ENCODE peak calls at places on chromosomes 6 and 20, in seven cellular contexts. N, G, K, S, T, A and R are unnamed samples.

GRCh38 chr6:30707281-30707850 is 9.7 kb downstream of the MDC1 start:
- DNase-seq in N (no peak), G (no peak), K (no peak), S (peak), T (no peak), A (no peak), R (no peak)

GRCh38 chr6:110784610-110784979 is 30.7 kb downstream of the CDK19 start:
- DNase-seq in N (no peak), G (no peak), K (no peak), S (no peak), T (no peak), A (no peak), R (no peak)

GRCh38 chr6:37988131-37988530 is 168.6 kb downstream of the ZFAND3 start:
- DNase-seq in N (no peak), G (no peak), K (no peak), S (no peak), T (no peak), A (no peak), R (no peak)

GRCh38 chr6:30847421-30847970 is 36.8 kb upstream of the DDR1 start:
- DNase-seq in N (no peak), G (no peak), K (no peak), S (no peak), T (no peak), A (no peak), R (no peak)

GRCh38 chr6:15400572-15401004 is 154.7 kb downstream of the JARID2 start:
- DNase-seq in N (peak), G (no peak), K (peak), S (no peak), T (peak), A (peak), R (no peak)

GRCh38 chr6:33320315-33321181 is 3.0 kb upstream of the ZBTB22 start:
- DNase-seq in N (no peak), G (no peak), K (no peak), S (no peak), T (peak), A (peak), R (no peak)

GRCh38 chr20:59434950-59435349 is 134.5 kb downstream of the EDN3 start:
- DNase-seq in N (no peak), G (no peak), K (no peak), S (no peak), T (no peak), A (no peak), R (no peak)

GRCh38 chr20:44050925-44051660 is 135.9 kb downstream of the JPH2 start:
- DNase-seq in N (no peak), G (no peak), K (no peak), S (peak), T (no peak), A (no peak), R (peak)

GRCh38 chr20:63238491-63239126 is 2.9 kb downstream of the BIRC7 start:
- DNase-seq in N (no peak), G (no peak), K (no peak), S (no peak), T (peak), A (no peak), R (no peak)

GRCh38 chr20:64240243-64241015 is 15.1 kb upstream of the PCMTD2 start:
- DNase-seq in N (no peak), G (no peak), K (no peak), S (no peak), T (no peak), A (no peak), R (no peak)

GRCh38 chr6:44116643-44117382 is 10.4 kb downstream of the MRPL14 start:
- DNase-seq in N (no peak), G (no peak), K (no peak), S (no peak), T (peak), A (no peak), R (no peak)

GRCh38 chr6:158548418-158549161 is 11.3 kb upstream of the TMEM181 start:
- DNase-seq in N (no peak), G (no peak), K (no peak), S (peak), T (no peak), A (no peak), R (no peak)

GRCh38 chr6:161548713-161549112 is 274.9 kb upstream of the AGPAT4 start:
- DNase-seq in N (no peak), G (no peak), K (no peak), S (no peak), T (no peak), A (no peak), R (no peak)

GRCh38 chr20:10314198-10314597 is 95.6 kb downstream of the SNAP25 start:
- DNase-seq in N (no peak), G (no peak), K (no peak), S (no peak), T (no peak), A (no peak), R (no peak)

GRCh38 chr6:159714404-159714803 is 12.9 kb upstream of the WTAP start:
- DNase-seq in N (no peak), G (no peak), K (no peak), S (no peak), T (no peak), A (no peak), R (peak)

GRCh38 chr20:5143856-5144255 is 17.0 kb downstream of the CDS2 start:
- DNase-seq in N (no peak), G (no peak), K (no peak), S (no peak), T (no peak), A (no peak), R (no peak)

GRCh38 chr6:111938710-111939109 is 65.5 kb upstream of the FYN start:
- DNase-seq in N (no peak), G (no peak), K (no peak), S (no peak), T (no peak), A (no peak), R (peak)

GRCh38 chr20:58478141-58478805 is 36.9 kb downstream of the APCDD1L start:
- DNase-seq in N (no peak), G (no peak), K (no peak), S (no peak), T (no peak), A (no peak), R (no peak)

GRCh38 chr6:25012657-25013056 is 76.9 kb upstream of the RIPOR2 start:
- DNase-seq in N (no peak), G (no peak), K (no peak), S (no peak), T (no peak), A (no peak), R (no peak)

GRCh38 chr6:98343004-98343403 is 491.4 kb upstream of the POU3F2 start:
- DNase-seq in N (no peak), G (no peak), K (no peak), S (no peak), T (no peak), A (no peak), R (no peak)

GRCh38 chr6:29953001-29953436 is 10.7 kb downstream of the HLA-A start:
- DNase-seq in N (no peak), G (no peak), K (no peak), S (no peak), T (no peak), A (no peak), R (no peak)

GRCh38 chr20:5621305-5621704 is 128.9 kb upstream of the SHLD1 start:
- DNase-seq in N (no peak), G (no peak), K (no peak), S (no peak), T (no peak), A (no peak), R (no peak)

GRCh38 chr6:79009819-79010218 is 68.2 kb downstream of the PHIP start:
- DNase-seq in N (no peak), G (no peak), K (no peak), S (no peak), T (no peak), A (no peak), R (no peak)

GRCh38 chr6:68779366-68779765 is 144.3 kb downstream of the ADGRB3 start:
- DNase-seq in N (no peak), G (no peak), K (no peak), S (no peak), T (no peak), A (no peak), R (no peak)

GRCh38 chr6:12769556-12770255 is 53.1 kb downstream of the PHACTR1 start:
- DNase-seq in N (no peak), G (no peak), K (no peak), S (no peak), T (no peak), A (no peak), R (no peak)

GRCh38 chr6:133553652-133554051 is 312.5 kb downstream of the EYA4 start:
- DNase-seq in N (peak), G (no peak), K (peak), S (no peak), T (peak), A (peak), R (no peak)

DNA sequence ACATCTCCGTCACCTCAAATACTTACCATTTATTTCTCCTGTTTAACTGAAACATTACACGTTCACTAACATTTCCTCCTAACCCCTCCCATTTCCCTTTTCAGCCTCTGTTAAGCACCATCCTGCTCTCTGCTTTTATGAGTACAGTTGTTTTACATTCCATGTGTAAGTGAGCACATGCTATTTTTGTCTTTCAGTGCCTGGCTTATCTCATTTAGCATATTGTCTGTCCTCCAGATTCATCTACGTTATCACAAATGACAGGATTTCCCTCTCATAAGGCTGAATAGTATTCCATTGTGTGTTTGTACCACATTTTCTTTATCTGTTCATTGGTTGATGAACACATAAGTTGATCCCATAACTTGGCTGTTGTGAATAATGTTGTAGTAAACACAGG is 22.7 kb downstream of the TAF11 start:
- DNase-seq in N (no peak), G (no peak), K (no peak), S (no peak), T (peak), A (no peak), R (no peak)
- H3K27ac ChIP-seq in N (no peak), G (no peak), K (no peak), S (no peak), T (peak), A (no peak), R (no peak)

GRCh38 chr20:32780278-32780677 is 18.1 kb downstream of the DNMT3B start:
- DNase-seq in N (no peak), G (no peak), K (no peak), S (no peak), T (no peak), A (no peak), R (no peak)
- H3K27ac ChIP-seq in N (no peak), G (no peak), K (no peak), S (no peak), T (no peak), A (no peak), R (no peak)

GRCh38 chr6:27757307-27757706 is 154.9 kb downstream of the OR2B2 start:
- DNase-seq in N (peak), G (no peak), K (peak), S (no peak), T (peak), A (no peak), R (no peak)
- H3K27ac ChIP-seq in N (no peak), G (no peak), K (peak), S (no peak), T (peak), A (peak), R (no peak)

DNA sequence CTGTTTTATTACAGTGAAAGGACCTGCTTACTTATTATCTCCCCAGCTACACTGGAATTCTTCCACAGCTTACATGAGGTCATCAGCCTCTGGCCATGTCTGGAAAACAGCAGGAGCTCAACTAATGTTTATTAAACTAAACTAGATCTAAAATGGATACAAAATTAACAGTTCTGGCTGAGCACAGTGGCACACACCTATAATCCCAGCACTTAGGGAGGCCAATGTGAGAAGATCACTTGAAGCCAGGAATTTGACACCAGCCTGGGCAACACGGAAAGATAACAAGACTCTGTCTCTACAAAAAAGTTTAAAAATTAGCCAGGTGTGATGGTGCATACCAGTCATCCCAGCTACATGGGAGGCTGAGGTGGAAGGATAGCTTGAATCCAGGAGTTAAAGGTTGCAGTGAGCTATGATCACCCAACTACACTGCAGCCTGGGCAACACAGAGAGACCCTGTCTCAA is 220.8 kb upstream of the MARCKS start:
- DNase-seq in N (no peak), G (no peak), K (no peak), S (no peak), T (no peak), A (no peak), R (no peak)
- H3K27ac ChIP-seq in N (no peak), G (no peak), K (no peak), S (no peak), T (no peak), A (no peak), R (no peak)

GRCh38 chr20:21437816-21438215 is 40.5 kb upstream of the NKX2-4 start:
- DNase-seq in N (no peak), G (no peak), K (no peak), S (no peak), T (no peak), A (no peak), R (no peak)

GRCh38 chr20:21437248-21437647 is 39.9 kb upstream of the NKX2-4 start:
- DNase-seq in N (no peak), G (no peak), K (no peak), S (no peak), T (no peak), A (no peak), R (no peak)

GRCh38 chr20:21436186-21436585 is 38.9 kb upstream of the NKX2-4 start:
- DNase-seq in N (no peak), G (no peak), K (no peak), S (no peak), T (no peak), A (no peak), R (no peak)

GRCh38 chr20:21433329-21433890 is 36.1 kb upstream of the NKX2-4 start:
- DNase-seq in N (no peak), G (no peak), K (no peak), S (no peak), T (peak), A (no peak), R (no peak)

DNA sequence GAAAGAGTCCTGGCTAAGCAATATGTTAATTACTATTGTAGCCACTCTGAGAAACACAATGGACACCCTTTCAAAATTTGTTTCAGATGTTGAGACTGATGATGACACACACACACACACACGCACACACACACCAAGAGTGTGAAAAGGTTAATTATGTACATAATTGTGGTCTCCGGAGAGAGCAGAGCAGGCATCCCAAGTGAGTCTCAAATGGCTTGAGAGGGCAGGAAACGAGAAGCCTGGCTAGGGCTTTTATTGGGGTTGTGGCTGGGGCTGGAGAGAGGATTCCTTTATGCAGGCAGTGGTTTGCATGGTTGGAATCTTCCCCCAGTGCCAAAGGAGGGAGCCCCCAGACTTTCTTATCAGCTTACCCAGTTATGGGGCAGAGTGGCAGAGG is 38.2 kb upstream of the NKX2-4 start:
- DNase-seq in N (no peak), G (no peak), K (no peak), S (no peak), T (no peak), A (no peak), R (no peak)
- H3K27ac ChIP-seq in N (no peak), G (no peak), K (no peak), S (no peak), T (no peak), A (no peak), R (no peak)

GRCh38 chr6:137910424-137910834 is 43.4 kb downstream of the TNFAIP3 start:
- DNase-seq in N (no peak), G (no peak), K (no peak), S (no peak), T (peak), A (no peak), R (no peak)
- H3K27ac ChIP-seq in N (no peak), G (no peak), K (no peak), S (no peak), T (peak), A (no peak), R (no peak)

GRCh38 chr6:103000686-103001085 is 1607.2 kb downstream of the GRIK2 start:
- DNase-seq in N (no peak), G (no peak), K (no peak), S (no peak), T (no peak), A (no peak), R (no peak)

GRCh38 chr6:102995491-102995890 is 1602.0 kb downstream of the GRIK2 start:
- DNase-seq in N (no peak), G (no peak), K (no peak), S (no peak), T (no peak), A (no peak), R (no peak)

DNA sequence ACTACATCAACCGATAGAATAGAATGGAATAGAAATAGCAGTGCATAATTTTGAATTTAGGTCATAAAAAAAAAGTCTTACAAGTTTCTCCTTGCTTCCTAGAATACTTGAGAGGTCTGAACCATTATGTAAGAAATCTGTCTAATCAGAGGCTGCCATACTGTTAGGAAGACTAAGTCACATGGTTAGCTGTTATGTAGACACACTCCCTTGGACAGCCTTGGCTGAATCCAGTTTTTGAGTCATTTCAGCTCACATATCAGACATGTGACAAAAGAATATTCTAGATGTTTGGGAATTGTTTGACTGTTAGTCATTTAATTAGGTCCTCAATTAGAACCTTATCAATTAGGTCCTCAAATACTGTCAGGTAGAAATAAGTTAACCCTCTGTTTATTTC is 1601.4 kb downstream of the GRIK2 start:
- DNase-seq in N (no peak), G (no peak), K (no peak), S (no peak), T (no peak), A (no peak), R (no peak)
- H3K27ac ChIP-seq in N (no peak), G (no peak), K (no peak), S (no peak), T (no peak), A (no peak), R (no peak)

DNA sequence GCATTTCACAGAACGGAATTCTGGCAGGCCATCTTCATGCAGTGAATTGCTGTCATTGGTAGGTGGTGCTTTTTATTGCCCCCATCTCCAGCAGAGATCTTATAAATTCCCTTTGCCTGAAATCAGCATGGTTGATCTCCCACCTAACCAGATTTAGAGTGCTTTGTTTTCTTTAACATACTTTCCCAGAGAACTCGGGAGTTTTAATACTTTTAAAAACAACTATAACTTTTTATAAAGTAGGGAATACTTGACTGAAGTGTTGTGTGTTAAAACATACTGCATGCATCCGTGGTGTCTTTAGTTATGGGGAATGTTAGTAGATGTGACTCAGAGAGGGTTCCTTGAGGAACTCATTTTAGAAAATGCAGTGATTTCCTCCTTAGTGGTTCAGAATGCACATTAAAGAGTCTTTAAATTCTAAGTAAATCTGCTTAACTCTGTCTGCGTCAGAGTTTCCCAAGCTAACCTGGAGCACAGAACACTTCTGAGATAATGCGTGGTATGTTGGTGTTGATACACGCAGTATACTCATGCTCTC is 54.9 kb downstream of the AKAP12 start:
- DNase-seq in N (no peak), G (no peak), K (no peak), S (no peak), T (no peak), A (no peak), R (no peak)
- H3K27ac ChIP-seq in N (no peak), G (no peak), K (no peak), S (peak), T (no peak), A (no peak), R (peak)